ENCODE peak calls at places on chromosome 2, in five cellular contexts. T, X, G, H and U are unnamed samples.

GRCh38 chr2:195477248-195477995 is 179.6 kb upstream of the SLC39A10 start:
- DNase-seq in H (no peak), X (no peak), G (no peak), T (no peak), U (no peak)

GRCh38 chr2:170140561-170140960 is 37.4 kb upstream of the MYO3B start:
- DNase-seq in G (no peak), X (no peak), H (no peak), T (no peak), U (no peak)

GRCh38 chr2:155223781-155224406 is 525.4 kb downstream of the KCNJ3 start:
- DNase-seq in G (no peak), H (no peak), T (peak), X (peak), U (no peak)

GRCh38 chr2:71602581-71602980 is 149.2 kb downstream of the DYSF start:
- DNase-seq in G (no peak), T (no peak), X (no peak), H (no peak), U (no peak)

GRCh38 chr2:100588071-100588786 is 25.4 kb downstream of the PDCL3 start:
- DNase-seq in T (peak), H (peak), X (no peak), G (no peak), U (peak)

GRCh38 chr2:12244070-12244469 is 472.7 kb upstream of the TRIB2 start:
- DNase-seq in G (no peak), H (no peak), X (no peak), T (no peak), U (no peak)

GRCh38 chr2:65057391-65058052 is 1.3 kb downstream of the CEP68 start:
- DNase-seq in G (no peak), X (peak), T (no peak), H (peak), U (no peak)

GRCh38 chr2:236254021-236254420 is 10.2 kb downstream of the ASB18 start:
- DNase-seq in H (no peak), G (no peak), T (no peak), X (no peak), U (no peak)

GRCh38 chr2:57979158-57979557 is 67.4 kb upstream of the VRK2 start:
- DNase-seq in G (no peak), H (no peak), X (no peak), T (no peak), U (no peak)

GRCh38 chr2:149278146-149278878 is 52.1 kb upstream of the LYPD6 start:
- DNase-seq in X (no peak), G (no peak), T (no peak), H (no peak), U (no peak)

GRCh38 chr2:129428086-129428660 is 551.3 kb upstream of the RAB6C start:
- DNase-seq in T (no peak), G (no peak), X (no peak), H (no peak), U (no peak)

GRCh38 chr2:171316220-171316619 is 117.6 kb downstream of the METTL8 start:
- DNase-seq in T (no peak), X (no peak), G (peak), H (no peak), U (no peak)

GRCh38 chr2:12534646-12535263 is 182.0 kb upstream of the TRIB2 start:
- DNase-seq in H (no peak), X (no peak), T (no peak), G (no peak), U (no peak)

GRCh38 chr2:128408349-128409305 is 90.0 kb upstream of the HS6ST1 start:
- DNase-seq in H (no peak), T (no peak), G (no peak), X (no peak), U (no peak)
- TF ChIP-seq HDAC2 in H (no peak), T (no peak), G (no peak), X (no peak), U (no peak)

DNA sequence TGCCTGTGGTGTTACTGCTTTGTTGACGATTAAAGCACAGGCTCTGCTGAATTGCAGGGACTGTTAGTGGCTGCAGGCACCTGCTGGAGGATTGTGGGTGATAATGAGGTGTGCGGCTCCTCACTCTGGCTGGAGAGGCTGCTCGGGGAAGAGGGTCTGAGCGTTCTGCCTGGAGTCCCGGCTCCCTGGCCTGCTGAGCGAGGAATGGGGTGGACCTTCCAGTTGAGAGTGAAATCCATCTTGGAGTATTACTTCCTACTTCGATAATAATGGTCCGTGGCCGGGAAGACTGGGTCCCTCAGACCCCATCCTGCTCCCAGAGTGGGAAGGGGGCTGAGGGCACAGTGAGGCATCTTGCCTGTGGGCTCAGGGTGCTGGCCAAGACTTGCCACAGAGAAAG is 199.4 kb upstream of the HDAC4 start:
- DNase-seq in T (no peak), H (no peak), X (no peak), G (no peak), U (no peak)
- TF ChIP-seq HDAC2 in T (no peak), H (no peak), X (no peak), G (no peak), U (no peak)

DNA sequence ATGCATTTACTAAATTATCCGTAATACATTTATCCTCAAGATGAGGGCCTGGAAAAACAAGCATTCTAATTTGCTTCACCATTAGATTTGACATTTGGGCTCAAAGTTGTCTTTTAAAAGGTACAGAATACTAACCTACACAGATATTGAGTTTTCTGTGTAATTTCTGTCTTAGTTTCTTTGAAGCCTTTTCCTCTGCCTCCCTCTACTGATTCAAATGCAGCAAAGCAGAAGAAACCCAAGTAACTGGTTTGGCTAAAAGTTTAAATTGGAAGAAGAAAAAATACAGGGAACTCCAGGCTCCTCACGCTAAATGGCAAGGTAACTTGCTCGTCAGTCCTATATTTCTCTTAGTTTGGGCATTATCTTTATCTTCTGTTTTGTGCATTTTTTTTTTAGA is 53.3 kb upstream of the SLC5A7 start:
- DNase-seq in T (peak), X (no peak), G (no peak), H (no peak), U (no peak)
- TF ChIP-seq HDAC2 in T (no peak), X (no peak), G (no peak), H (no peak), U (no peak)

GRCh38 chr2:231648579-231649174 is 56.0 kb downstream of the TEX44 start:
- DNase-seq in T (peak), G (no peak), X (peak), H (no peak), U (no peak)
- TF ChIP-seq HDAC2 in T (no peak), G (no peak), X (no peak), H (no peak), U (no peak)

GRCh38 chr2:20604957-20605381 is 45.9 kb downstream of the HS1BP3 start:
- DNase-seq in T (no peak), G (no peak), H (no peak), X (no peak), U (no peak)
- TF ChIP-seq HDAC2 in T (no peak), G (no peak), H (no peak), X (no peak), U (no peak)

DNA sequence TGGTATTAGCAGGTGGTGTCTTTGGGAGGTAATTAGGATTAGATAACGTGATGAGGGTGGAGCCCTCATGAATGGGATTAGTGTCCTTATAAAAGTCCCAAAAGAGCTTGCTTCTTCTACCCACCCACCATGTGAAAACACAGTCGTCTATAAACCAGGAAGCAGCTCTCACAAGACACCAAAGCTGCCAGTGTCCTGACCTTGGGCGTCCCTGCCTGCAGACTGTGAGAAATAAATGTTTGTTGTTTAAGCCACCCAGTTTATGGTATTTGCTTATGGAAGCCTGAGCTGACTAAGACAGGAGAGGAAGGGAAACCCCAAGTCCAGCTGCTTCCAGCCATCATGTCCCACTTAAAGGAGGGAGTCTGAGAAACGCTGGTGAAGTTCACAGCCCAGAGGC is 13.6 kb downstream of the ADI1 start:
- DNase-seq in T (no peak), G (no peak), H (no peak), X (no peak), U (no peak)
- TF ChIP-seq HDAC2 in T (no peak), G (no peak), H (no peak), X (no peak), U (no peak)